ENCODE peak calls at places on chromosomes 16 and 17, in ten cellular contexts. One of them, this sample, is unnamed.

GRCh38 chr17:80761421-80761871 is 216.8 kb downstream of the RPTOR start:
- DNase-seq in AG10803: peak
- DNase-seq in kidney epithelial cell: peak
- DNase-seq in OCI-LY7: no peak
- DNase-seq in cardiac muscle cell: peak
- DNase-seq in pancreas: no peak
- DNase-seq in posterior vena cava: peak
- DNase-seq in IMR-90: peak
- DNase-seq in T-helper 1 cell: peak
- DNase-seq in Jurkat, Clone E6-1: peak
- DNase-seq in this sample: no peak

GRCh38 chr16:269061-269796 is 6.5 kb downstream of the RGS11 start:
- DNase-seq in posterior vena cava: no peak
- DNase-seq in Jurkat, Clone E6-1: no peak
- DNase-seq in T-helper 1 cell: no peak
- DNase-seq in AG10803: no peak
- DNase-seq in kidney epithelial cell: no peak
- DNase-seq in cardiac muscle cell: no peak
- DNase-seq in pancreas: peak
- DNase-seq in IMR-90: no peak
- DNase-seq in OCI-LY7: no peak
- DNase-seq in this sample: no peak

GRCh38 chr17:78125976-78126894 is 2.3 kb downstream of the TMC6 start:
- DNase-seq in AG10803: no peak
- DNase-seq in OCI-LY7: peak
- DNase-seq in IMR-90: no peak
- DNase-seq in kidney epithelial cell: no peak
- DNase-seq in Jurkat, Clone E6-1: no peak
- DNase-seq in cardiac muscle cell: no peak
- DNase-seq in posterior vena cava: no peak
- DNase-seq in T-helper 1 cell: no peak
- DNase-seq in pancreas: peak
- DNase-seq in this sample: no peak

GRCh38 chr17:82837586-82838320 is 2.1 kb downstream of the ZNF750 start:
- DNase-seq in pancreas: no peak
- DNase-seq in Jurkat, Clone E6-1: no peak
- DNase-seq in AG10803: no peak
- DNase-seq in posterior vena cava: peak
- DNase-seq in kidney epithelial cell: no peak
- DNase-seq in IMR-90: no peak
- DNase-seq in OCI-LY7: no peak
- DNase-seq in T-helper 1 cell: no peak
- DNase-seq in cardiac muscle cell: no peak
- DNase-seq in this sample: no peak

GRCh38 chr17:10116676-10117075 is 81.7 kb downstream of the GAS7 start:
- DNase-seq in posterior vena cava: no peak
- DNase-seq in Jurkat, Clone E6-1: no peak
- DNase-seq in OCI-LY7: no peak
- DNase-seq in AG10803: no peak
- DNase-seq in kidney epithelial cell: no peak
- DNase-seq in IMR-90: no peak
- DNase-seq in pancreas: no peak
- DNase-seq in cardiac muscle cell: no peak
- DNase-seq in T-helper 1 cell: no peak
- DNase-seq in this sample: no peak

GRCh38 chr17:62098623-62099231 is 33.6 kb upstream of the MED13 start:
- DNase-seq in OCI-LY7: peak
- DNase-seq in Jurkat, Clone E6-1: no peak
- DNase-seq in AG10803: no peak
- DNase-seq in posterior vena cava: no peak
- DNase-seq in T-helper 1 cell: no peak
- DNase-seq in pancreas: no peak
- DNase-seq in cardiac muscle cell: no peak
- DNase-seq in IMR-90: no peak
- DNase-seq in kidney epithelial cell: no peak
- DNase-seq in this sample: no peak

GRCh38 chr16:200388-200787 is 20.1 kb downstream of the HBQ1 start:
- DNase-seq in OCI-LY7: no peak
- DNase-seq in kidney epithelial cell: peak
- DNase-seq in AG10803: peak
- DNase-seq in IMR-90: peak
- DNase-seq in pancreas: no peak
- DNase-seq in Jurkat, Clone E6-1: no peak
- DNase-seq in T-helper 1 cell: no peak
- DNase-seq in cardiac muscle cell: peak
- DNase-seq in posterior vena cava: no peak
- DNase-seq in this sample: no peak

GRCh38 chr16:81457326-81458133 is 12.9 kb downstream of the CMIP start:
- DNase-seq in IMR-90: peak
- DNase-seq in posterior vena cava: no peak
- DNase-seq in Jurkat, Clone E6-1: no peak
- DNase-seq in cardiac muscle cell: peak
- DNase-seq in AG10803: peak
- DNase-seq in pancreas: no peak
- DNase-seq in OCI-LY7: no peak
- DNase-seq in kidney epithelial cell: peak
- DNase-seq in T-helper 1 cell: no peak
- DNase-seq in this sample: peak

GRCh38 chr16:48235556-48236136 is 8.5 kb upstream of the LONP2 start:
- DNase-seq in OCI-LY7: no peak
- DNase-seq in IMR-90: peak
- DNase-seq in Jurkat, Clone E6-1: no peak
- DNase-seq in T-helper 1 cell: no peak
- DNase-seq in cardiac muscle cell: peak
- DNase-seq in AG10803: no peak
- DNase-seq in kidney epithelial cell: no peak
- DNase-seq in posterior vena cava: no peak
- DNase-seq in pancreas: no peak
- DNase-seq in this sample: no peak

GRCh38 chr17:80380068-80381061 is 34.6 kb upstream of the ENDOV start:
- DNase-seq in Jurkat, Clone E6-1: no peak
- DNase-seq in cardiac muscle cell: no peak
- DNase-seq in T-helper 1 cell: no peak
- DNase-seq in OCI-LY7: no peak
- DNase-seq in posterior vena cava: peak
- DNase-seq in pancreas: no peak
- DNase-seq in IMR-90: no peak
- DNase-seq in AG10803: no peak
- DNase-seq in kidney epithelial cell: no peak
- DNase-seq in this sample: no peak

GRCh38 chr16:89621698-89622409 is 8.4 kb downstream of the DPEP1 start:
- DNase-seq in pancreas: no peak
- DNase-seq in kidney epithelial cell: no peak
- DNase-seq in T-helper 1 cell: no peak
- DNase-seq in IMR-90: no peak
- DNase-seq in cardiac muscle cell: no peak
- DNase-seq in Jurkat, Clone E6-1: no peak
- DNase-seq in OCI-LY7: no peak
- DNase-seq in posterior vena cava: no peak
- DNase-seq in AG10803: no peak
- DNase-seq in this sample: no peak